ENCODE peak calls at places on chromosome 13, in six cellular contexts. G is AG04450, X is RWPE2, S is uterus, O is heart left ventricle, C is OCI-LY7. L is an unnamed sample.

GRCh38 chr13:110398564-110399507 is 91.8 kb downstream of the COL4A2 start:
- DNase-seq in G (no peak), X (no peak), S (peak), O (no peak), C (no peak), L (peak)

GRCh38 chr13:35475960-35476943 is at the start of gene MAB21L1:
- DNase-seq in G (no peak), X (no peak), S (no peak), O (no peak), C (no peak), L (peak)

GRCh38 chr13:41077475-41077874 is 16.2 kb downstream of the WBP4 start:
- DNase-seq in G (no peak), X (no peak), S (no peak), O (no peak), C (no peak), L (no peak)

GRCh38 chr13:101942535-101943157 is 459.2 kb downstream of the FGF14 start:
- DNase-seq in G (no peak), X (no peak), S (no peak), O (no peak), C (no peak), L (no peak)

GRCh38 chr13:31346891-31347290 is 147.1 kb downstream of the B3GLCT start:
- DNase-seq in G (no peak), X (no peak), S (no peak), O (no peak), C (no peak), L (no peak)

GRCh38 chr13:55977436-55977835 is 1163.3 kb upstream of the PRR20A start:
- DNase-seq in G (no peak), X (no peak), S (no peak), O (no peak), C (no peak), L (no peak)

GRCh38 chr13:112849500-112849899 is 119.5 kb upstream of the MCF2L start:
- DNase-seq in G (no peak), X (peak), S (peak), O (no peak), C (peak), L (peak)

GRCh38 chr13:85528578-85529215 is 270.5 kb downstream of the SLITRK6 start:
- DNase-seq in G (peak), X (no peak), S (no peak), O (no peak), C (no peak), L (peak)

GRCh38 chr13:51475727-51476521 is 23.1 kb upstream of the INTS6 start:
- DNase-seq in G (no peak), X (no peak), S (no peak), O (no peak), C (no peak), L (no peak)

GRCh38 chr13:100630564-100630963 is 42.0 kb upstream of the GGACT start:
- DNase-seq in G (no peak), X (no peak), S (no peak), O (no peak), C (no peak), L (no peak)

GRCh38 chr13:22055259-22055658 is 384.4 kb downstream of the FGF9 start:
- DNase-seq in G (no peak), X (no peak), S (no peak), O (no peak), C (no peak), L (no peak)

GRCh38 chr13:114283581-114283980 is 2.2 kb downstream of the UPF3A start:
- DNase-seq in G (no peak), X (no peak), S (no peak), O (no peak), C (no peak), L (no peak)

GRCh38 chr13:107210216-107211010 is 642.5 kb upstream of the ARGLU1 start:
- DNase-seq in G (no peak), X (no peak), S (no peak), O (no peak), C (no peak), L (no peak)
- H3K4me3 ChIP-seq in G (no peak), X (no peak), S (no peak), O (no peak), C (no peak), L (no peak)

DNA sequence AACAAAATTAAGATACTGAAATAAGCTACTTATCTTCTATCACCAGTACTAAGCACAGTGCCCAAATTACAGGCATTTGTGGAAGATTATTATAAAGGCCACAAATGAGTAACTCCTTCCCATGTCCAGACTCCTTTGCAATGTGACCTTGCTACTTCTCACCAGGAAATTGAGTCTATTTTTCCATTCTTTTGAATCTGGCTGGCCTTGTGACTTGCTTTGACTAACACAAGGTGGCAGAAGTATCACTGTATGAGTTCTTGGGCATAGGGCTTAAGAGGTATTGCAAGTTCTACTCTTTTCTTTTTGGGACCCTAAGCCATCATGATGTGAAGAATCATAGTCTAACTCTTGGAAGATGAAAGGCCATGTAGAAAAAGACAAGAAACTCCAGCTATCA is 49.9 kb downstream of the UGGT2 start:
- DNase-seq in G (no peak), X (no peak), S (no peak), O (no peak), C (no peak), L (no peak)
- TF ChIP-seq CTCF in G (no peak), X (peak), S (no peak), O (no peak), C (no peak), L (no peak)

GRCh38 chr13:95678967-95679366 is 2.0 kb downstream of the DNAJC3 start:
- DNase-seq in G (no peak), X (no peak), S (no peak), O (no peak), C (no peak), L (no peak)
- H3K4me3 ChIP-seq in G (peak), X (peak), S (no peak), O (no peak), C (no peak), L (peak)

GRCh38 chr13:33072759-33073158 is 56.5 kb downstream of the KL start:
- DNase-seq in G (no peak), X (no peak), S (no peak), O (no peak), C (no peak), L (no peak)

GRCh38 chr13:33066329-33066728 is 50.1 kb downstream of the KL start:
- DNase-seq in G (no peak), X (no peak), S (no peak), O (no peak), C (no peak), L (no peak)

GRCh38 chr13:33072282-33072681 is 56.1 kb downstream of the KL start:
- DNase-seq in G (no peak), X (no peak), S (no peak), O (no peak), C (no peak), L (no peak)

GRCh38 chr13:33070713-33071112 is 54.5 kb downstream of the KL start:
- DNase-seq in G (no peak), X (no peak), S (no peak), O (no peak), C (no peak), L (no peak)

DNA sequence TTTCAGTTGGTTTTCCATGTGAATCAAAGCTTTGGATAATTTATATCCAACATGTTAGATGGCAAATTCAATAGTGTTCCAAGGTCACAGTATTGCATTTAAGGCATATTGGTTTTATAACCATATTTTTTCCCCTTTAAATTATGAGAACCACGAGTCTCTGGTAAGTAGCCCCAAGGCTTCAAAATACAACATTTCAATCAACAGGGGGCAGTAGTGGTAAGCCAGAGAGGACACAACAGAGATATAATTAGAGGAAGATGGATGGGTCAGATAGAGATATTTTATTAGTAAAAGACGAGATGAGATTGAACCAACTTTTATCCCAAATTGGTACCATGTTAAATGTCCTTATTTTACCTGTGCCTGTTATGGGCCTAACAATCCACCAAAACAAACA is 53.1 kb downstream of the KL start:
- DNase-seq in G (no peak), X (no peak), S (no peak), O (no peak), C (peak), L (no peak)
- TF ChIP-seq CTCF in G (no peak), X (no peak), S (peak), O (peak), C (peak), L (no peak)